ENCODE peak calls at places on chromosomes 6 and 20, in seven cellular contexts. One of them, this sample, is unnamed. For H3K9me3, the result is how much of the 10 kb centered on the place peaks cover.

GRCh38 chr20:942611-943010 is 26.5 kb upstream of the ANGPT4 start:
- DNase-seq in HCT116: no peak
- DNase-seq in GM12878: no peak
- DNase-seq in K562: no peak
- DNase-seq in SK-N-SH: no peak
- DNase-seq in HepG2: no peak
- DNase-seq in H1: no peak
- DNase-seq in this sample: no peak

GRCh38 chr6:101393291-101394251 is at the start of gene GRIK2:
- DNase-seq in HCT116: no peak
- DNase-seq in GM12878: no peak
- DNase-seq in K562: peak
- DNase-seq in SK-N-SH: peak
- DNase-seq in HepG2: no peak
- DNase-seq in H1: no peak
- DNase-seq in this sample: peak

GRCh38 chr20:56368351-56369134 is 9.8 kb downstream of the FAM210B start:
- DNase-seq in HCT116: no peak
- DNase-seq in GM12878: no peak
- DNase-seq in K562: no peak
- DNase-seq in SK-N-SH: no peak
- DNase-seq in HepG2: no peak
- DNase-seq in H1: no peak
- DNase-seq in this sample: no peak

GRCh38 chr6:18978330-18979128 is 591.4 kb downstream of the RNF144B start:
- DNase-seq in HCT116: no peak
- DNase-seq in GM12878: no peak
- DNase-seq in K562: no peak
- DNase-seq in SK-N-SH: no peak
- DNase-seq in HepG2: peak
- DNase-seq in H1: no peak
- DNase-seq in this sample: no peak

GRCh38 chr6:85236636-85237035 is 213.2 kb upstream of the NT5E start:
- DNase-seq in HCT116: no peak
- DNase-seq in GM12878: no peak
- DNase-seq in K562: no peak
- DNase-seq in SK-N-SH: no peak
- DNase-seq in HepG2: no peak
- DNase-seq in H1: no peak
- DNase-seq in this sample: no peak

GRCh38 chr6:1525364-1526038 is 84.2 kb upstream of the FOXC1 start:
- DNase-seq in HCT116: no peak
- DNase-seq in GM12878: no peak
- DNase-seq in K562: no peak
- DNase-seq in SK-N-SH: no peak
- DNase-seq in HepG2: no peak
- DNase-seq in H1: no peak
- DNase-seq in this sample: no peak

GRCh38 chr6:117783280-117783679 is 108.0 kb downstream of the NUS1 start:
- DNase-seq in HCT116: no peak
- DNase-seq in GM12878: no peak
- DNase-seq in K562: no peak
- DNase-seq in SK-N-SH: no peak
- DNase-seq in HepG2: no peak
- DNase-seq in H1: no peak
- DNase-seq in this sample: no peak

GRCh38 chr6:48606618-48607017 is 495.6 kb upstream of the PTCHD4 start:
- DNase-seq in HCT116: no peak
- DNase-seq in GM12878: no peak
- DNase-seq in K562: no peak
- DNase-seq in SK-N-SH: no peak
- DNase-seq in HepG2: no peak
- DNase-seq in H1: no peak
- DNase-seq in this sample: no peak

GRCh38 chr20:44106615-44107014 is 80.4 kb downstream of the JPH2 start:
- DNase-seq in HCT116: no peak
- DNase-seq in GM12878: no peak
- DNase-seq in K562: no peak
- DNase-seq in SK-N-SH: no peak
- DNase-seq in HepG2: no peak
- DNase-seq in H1: no peak
- DNase-seq in this sample: no peak

GRCh38 chr6:41053056-41053455 is at the start of gene APOBEC2:
- DNase-seq in HCT116: no peak
- DNase-seq in GM12878: no peak
- DNase-seq in K562: no peak
- DNase-seq in SK-N-SH: no peak
- DNase-seq in HepG2: no peak
- DNase-seq in H1: no peak
- DNase-seq in this sample: no peak

GRCh38 chr20:63132131-63132714 is 83.7 kb downstream of the YTHDF1 start:
- DNase-seq in HCT116: no peak
- DNase-seq in GM12878: no peak
- DNase-seq in K562: no peak
- DNase-seq in SK-N-SH: no peak
- DNase-seq in HepG2: no peak
- DNase-seq in H1: no peak
- DNase-seq in this sample: no peak

DNA sequence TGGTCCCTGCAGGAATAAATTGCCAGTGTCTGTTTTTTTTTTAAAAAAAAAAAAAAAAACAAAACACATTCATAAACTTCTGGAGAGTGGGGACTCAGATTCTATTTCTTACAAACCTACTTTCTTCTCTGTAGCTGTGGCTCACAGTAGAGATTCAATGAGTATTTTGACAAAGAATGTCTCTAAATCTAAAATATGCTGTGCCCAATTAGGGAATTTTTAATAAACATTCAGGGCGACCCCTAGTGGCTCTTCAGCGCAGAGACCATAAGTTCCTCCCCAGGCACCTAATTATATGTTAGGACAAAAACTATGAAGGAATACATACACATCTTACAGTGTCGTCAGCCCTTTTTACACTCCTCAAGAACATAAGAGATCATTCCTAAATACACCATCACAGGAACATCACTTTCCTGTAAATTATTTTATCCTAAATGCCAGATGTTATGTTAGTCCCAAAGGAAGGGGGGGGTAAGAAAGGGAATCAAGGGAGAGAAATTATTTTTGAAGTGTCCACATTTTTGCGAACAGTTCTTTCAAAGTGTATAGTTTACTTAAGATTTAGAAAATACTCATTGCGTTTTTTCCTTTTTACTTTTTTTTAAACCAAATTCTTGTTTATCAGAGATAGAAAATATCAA is 21.8 kb upstream of the NAA20 start:
- DNase-seq in HCT116: peak
- DNase-seq in GM12878: no peak
- DNase-seq in K562: peak
- DNase-seq in SK-N-SH: peak
- DNase-seq in HepG2: peak
- DNase-seq in H1: no peak
- DNase-seq in this sample: peak
- H3K9ac ChIP-seq in HCT116: no peak
- H3K9ac ChIP-seq in GM12878: no peak
- H3K9ac ChIP-seq in K562: no peak
- H3K9ac ChIP-seq in SK-N-SH: no peak
- H3K9ac ChIP-seq in HepG2: no peak
- H3K9ac ChIP-seq in H1: no peak
- H3K9ac ChIP-seq in this sample: no peak

GRCh38 chr20:59723108-59723500 is 118.8 kb downstream of the PHACTR3 start:
- DNase-seq in HCT116: no peak
- DNase-seq in GM12878: no peak
- DNase-seq in K562: no peak
- DNase-seq in SK-N-SH: no peak
- DNase-seq in HepG2: no peak
- DNase-seq in H1: no peak
- DNase-seq in this sample: no peak
- H3K9me3 ChIP-seq in HCT116: under half
- H3K9me3 ChIP-seq in GM12878: under half
- H3K9me3 ChIP-seq in K562: under half
- H3K9me3 ChIP-seq in SK-N-SH: under half
- H3K9me3 ChIP-seq in HepG2: under half
- H3K9me3 ChIP-seq in H1: half or more
- H3K9me3 ChIP-seq in this sample: under half

GRCh38 chr20:33811763-33812672 is 870 bp downstream of the CHMP4B start:
- DNase-seq in HCT116: no peak
- DNase-seq in GM12878: no peak
- DNase-seq in K562: peak
- DNase-seq in SK-N-SH: peak
- DNase-seq in HepG2: peak
- DNase-seq in H1: no peak
- DNase-seq in this sample: peak
- TF ChIP-seq MAX in HCT116: no peak
- TF ChIP-seq MAX in GM12878: no peak
- TF ChIP-seq MAX in K562: no peak
- TF ChIP-seq MAX in SK-N-SH: no peak
- TF ChIP-seq MAX in HepG2: peak
- TF ChIP-seq MAX in H1: no peak
- TF ChIP-seq MAX in this sample: no peak

GRCh38 chr20:51934301-51935002 is 132.1 kb upstream of the SALL4 start:
- DNase-seq in HCT116: no peak
- DNase-seq in GM12878: no peak
- DNase-seq in K562: no peak
- DNase-seq in SK-N-SH: no peak
- DNase-seq in HepG2: no peak
- DNase-seq in H1: no peak
- DNase-seq in this sample: peak
- H3K9ac ChIP-seq in HCT116: no peak
- H3K9ac ChIP-seq in GM12878: no peak
- H3K9ac ChIP-seq in K562: no peak
- H3K9ac ChIP-seq in SK-N-SH: no peak
- H3K9ac ChIP-seq in HepG2: no peak
- H3K9ac ChIP-seq in H1: no peak
- H3K9ac ChIP-seq in this sample: peak